ENCODE peak calls at places on chromosomes 4 and X, in nine cellular contexts. O, J, N, W, M, T, R, V and I are unnamed samples.

GRCh38 chr4:52718123-52718522 is 33.1 kb downstream of the ERVMER34-1 start:
- DNase-seq in O (no peak), J (no peak), N (no peak), W (no peak), M (peak; percentile 61), T (no peak), R (no peak), V (no peak), I (no peak)

GRCh38 chrX:29666361-29666760 is 549.0 kb upstream of the MAGEB2 start:
- DNase-seq in O (no peak), J (no peak), N (no peak), W (no peak), M (no peak), T (no peak), R (no peak), V (no peak), I (no peak)

GRCh38 chrX:72371405-72371804 is 65.7 kb upstream of the CITED1 start:
- DNase-seq in O (no peak), J (no peak), N (no peak), W (no peak), M (no peak), T (no peak), R (no peak), V (no peak), I (no peak)

GRCh38 chrX:154603438-154604430 is 15.3 kb downstream of the CTAG1B start:
- DNase-seq in O (no peak), J (no peak), N (peak; percentile 59), W (no peak), M (peak; percentile 11), T (no peak), R (no peak), V (no peak), I (no peak)

GRCh38 chr4:80305466-80305865 is 30.1 kb upstream of the CFAP299 start:
- DNase-seq in O (no peak), J (no peak), N (no peak), W (no peak), M (no peak), T (no peak), R (no peak), V (no peak), I (no peak)

GRCh38 chr4:119672086-119672485 is 43.5 kb upstream of the PDE5A start:
- DNase-seq in O (no peak), J (no peak), N (no peak), W (no peak), M (no peak), T (no peak), R (no peak), V (no peak), I (no peak)

GRCh38 chr4:146222313-146222712 is 8.0 kb downstream of the REELD1 start:
- DNase-seq in O (no peak), J (no peak), N (peak; percentile 76), W (no peak), M (no peak), T (no peak), R (no peak), V (no peak), I (no peak)

GRCh38 chrX:124042042-124042441 is 80.5 kb downstream of the STAG2 start:
- DNase-seq in O (no peak), J (no peak), N (no peak), W (no peak), M (no peak), T (no peak), R (no peak), V (no peak), I (no peak)

GRCh38 chr4:149645790-149646189 is 169.9 kb downstream of the IQCM start:
- DNase-seq in O (no peak), J (no peak), N (peak; percentile 9), W (no peak), M (no peak), T (no peak), R (no peak), V (no peak), I (no peak)

GRCh38 chrX:94252204-94252603 is 578.2 kb downstream of the FAM133A start:
- DNase-seq in O (no peak), J (no peak), N (no peak), W (no peak), M (no peak), T (no peak), R (no peak), V (no peak), I (no peak)